ENCODE peak calls at places on chromosome 18, in eight cellular contexts. One of them, this sample, is unnamed.
A peak's percentile ranks its signal among the peaks of the same experiment; 100 is the strongest.

GRCh38 chr18:36337679-36338419 is 40.3 kb downstream of the FHOD3 start:
- ATAC-seq in heart left ventricle: peak; percentile 30
- ATAC-seq in IMR-90: no peak
- ATAC-seq in right lobe of liver: peak; percentile 38
- ATAC-seq in HCT116: no peak
- ATAC-seq in K562: no peak
- ATAC-seq in A549: no peak
- ATAC-seq in body of pancreas: peak; percentile 66
- ATAC-seq in this sample: no peak

GRCh38 chr18:55449412-55450140 is 138.4 kb downstream of the TCF4 start:
- ATAC-seq in heart left ventricle: no peak
- ATAC-seq in IMR-90: no peak
- ATAC-seq in right lobe of liver: no peak
- ATAC-seq in HCT116: no peak
- ATAC-seq in K562: no peak
- ATAC-seq in A549: no peak
- ATAC-seq in body of pancreas: no peak
- ATAC-seq in this sample: no peak

GRCh38 chr18:37180086-37180485 is 351.2 kb downstream of the KIAA1328 start:
- ATAC-seq in heart left ventricle: no peak
- ATAC-seq in IMR-90: no peak
- ATAC-seq in right lobe of liver: no peak
- ATAC-seq in HCT116: no peak
- ATAC-seq in K562: no peak
- ATAC-seq in A549: no peak
- ATAC-seq in body of pancreas: peak; percentile 68
- ATAC-seq in this sample: no peak

GRCh38 chr18:12362473-12363174 is 14.4 kb downstream of the AFG3L2 start:
- ATAC-seq in heart left ventricle: peak; percentile 85
- ATAC-seq in IMR-90: no peak
- ATAC-seq in right lobe of liver: no peak
- ATAC-seq in HCT116: no peak
- ATAC-seq in K562: no peak
- ATAC-seq in A549: no peak
- ATAC-seq in body of pancreas: peak; percentile 68
- ATAC-seq in this sample: no peak

GRCh38 chr18:35491689-35492077 is 6.1 kb downstream of the INO80C start:
- ATAC-seq in heart left ventricle: peak; percentile 58
- ATAC-seq in IMR-90: no peak
- ATAC-seq in right lobe of liver: no peak
- ATAC-seq in HCT116: no peak
- ATAC-seq in K562: peak; percentile 60
- ATAC-seq in A549: no peak
- ATAC-seq in body of pancreas: no peak
- ATAC-seq in this sample: no peak

GRCh38 chr18:55486936-55487335 is 101.1 kb downstream of the TCF4 start:
- ATAC-seq in heart left ventricle: no peak
- ATAC-seq in IMR-90: no peak
- ATAC-seq in right lobe of liver: no peak
- ATAC-seq in HCT116: no peak
- ATAC-seq in K562: no peak
- ATAC-seq in A549: no peak
- ATAC-seq in body of pancreas: no peak
- ATAC-seq in this sample: no peak

GRCh38 chr18:26468931-26469340 is 79.4 kb downstream of the KCTD1 start:
- ATAC-seq in heart left ventricle: peak; percentile 39
- ATAC-seq in IMR-90: no peak
- ATAC-seq in right lobe of liver: no peak
- ATAC-seq in HCT116: peak; percentile 91
- ATAC-seq in K562: peak; percentile 97
- ATAC-seq in A549: peak; percentile 73
- ATAC-seq in body of pancreas: no peak
- ATAC-seq in this sample: no peak

GRCh38 chr18:79914614-79915160 is 36.8 kb downstream of the SLC66A2 start:
- ATAC-seq in heart left ventricle: no peak
- ATAC-seq in IMR-90: no peak
- ATAC-seq in right lobe of liver: no peak
- ATAC-seq in HCT116: no peak
- ATAC-seq in K562: no peak
- ATAC-seq in A549: no peak
- ATAC-seq in body of pancreas: no peak
- ATAC-seq in this sample: no peak

GRCh38 chr18:12092398-12093229 is 1.0 kb upstream of the ANKRD62 start:
- ATAC-seq in heart left ventricle: peak; percentile 92
- ATAC-seq in IMR-90: no peak
- ATAC-seq in right lobe of liver: peak; percentile 89
- ATAC-seq in HCT116: peak; percentile 97
- ATAC-seq in K562: peak; percentile 97
- ATAC-seq in A549: peak; percentile 95
- ATAC-seq in body of pancreas: peak; percentile 85
- ATAC-seq in this sample: no peak

GRCh38 chr18:63107171-63107850 is 212.3 kb downstream of the BCL2 start:
- ATAC-seq in heart left ventricle: no peak
- ATAC-seq in IMR-90: no peak
- ATAC-seq in right lobe of liver: no peak
- ATAC-seq in HCT116: no peak
- ATAC-seq in K562: no peak
- ATAC-seq in A549: no peak
- ATAC-seq in body of pancreas: no peak
- ATAC-seq in this sample: no peak

GRCh38 chr18:7601249-7601620 is 34.1 kb downstream of the PTPRM start:
- ATAC-seq in heart left ventricle: peak; percentile 49
- ATAC-seq in IMR-90: peak; percentile 14
- ATAC-seq in right lobe of liver: no peak
- ATAC-seq in HCT116: peak; percentile 50
- ATAC-seq in K562: peak; percentile 67
- ATAC-seq in A549: no peak
- ATAC-seq in body of pancreas: no peak
- ATAC-seq in this sample: no peak

GRCh38 chr18:76620326-76620813 is 125.3 kb upstream of the ZNF516 start:
- ATAC-seq in heart left ventricle: peak; percentile 86
- ATAC-seq in IMR-90: peak; percentile 88
- ATAC-seq in right lobe of liver: peak; percentile 50
- ATAC-seq in HCT116: peak; percentile 95
- ATAC-seq in K562: peak; percentile 77
- ATAC-seq in A549: no peak
- ATAC-seq in body of pancreas: peak; percentile 43
- ATAC-seq in this sample: peak; percentile 77

GRCh38 chr18:14933049-14933851 is 185.3 kb downstream of the ANKRD30B start:
- ATAC-seq in heart left ventricle: no peak
- ATAC-seq in IMR-90: no peak
- ATAC-seq in right lobe of liver: no peak
- ATAC-seq in HCT116: no peak
- ATAC-seq in K562: no peak
- ATAC-seq in A549: no peak
- ATAC-seq in body of pancreas: no peak
- ATAC-seq in this sample: no peak

GRCh38 chr18:9814431-9814830 is 71.3 kb upstream of the TXNDC2 start:
- ATAC-seq in heart left ventricle: no peak
- ATAC-seq in IMR-90: peak; percentile 88
- ATAC-seq in right lobe of liver: no peak
- ATAC-seq in HCT116: no peak
- ATAC-seq in K562: no peak
- ATAC-seq in A549: peak; percentile 50
- ATAC-seq in body of pancreas: no peak
- ATAC-seq in this sample: no peak

GRCh38 chr18:63890950-63891304 is 3.4 kb downstream of the SERPINB2 start:
- ATAC-seq in heart left ventricle: no peak
- ATAC-seq in IMR-90: no peak
- ATAC-seq in right lobe of liver: no peak
- ATAC-seq in HCT116: no peak
- ATAC-seq in K562: no peak
- ATAC-seq in A549: peak; percentile 56
- ATAC-seq in body of pancreas: no peak
- ATAC-seq in this sample: no peak

GRCh38 chr18:42745931-42746330 is 369.6 kb downstream of the RIT2 start:
- ATAC-seq in heart left ventricle: no peak
- ATAC-seq in IMR-90: no peak
- ATAC-seq in right lobe of liver: no peak
- ATAC-seq in HCT116: no peak
- ATAC-seq in K562: no peak
- ATAC-seq in A549: no peak
- ATAC-seq in body of pancreas: no peak
- ATAC-seq in this sample: no peak

GRCh38 chr18:66107546-66107945 is 356.7 kb downstream of the CDH7 start:
- ATAC-seq in heart left ventricle: no peak
- ATAC-seq in IMR-90: no peak
- ATAC-seq in right lobe of liver: no peak
- ATAC-seq in HCT116: no peak
- ATAC-seq in K562: no peak
- ATAC-seq in A549: no peak
- ATAC-seq in body of pancreas: no peak
- ATAC-seq in this sample: no peak

GRCh38 chr18:24497052-24497754 is 36.8 kb downstream of the HRH4 start:
- ATAC-seq in heart left ventricle: peak; percentile 81
- ATAC-seq in IMR-90: peak; percentile 86
- ATAC-seq in right lobe of liver: no peak
- ATAC-seq in HCT116: no peak
- ATAC-seq in K562: no peak
- ATAC-seq in A549: no peak
- ATAC-seq in body of pancreas: no peak
- ATAC-seq in this sample: peak; percentile 31

GRCh38 chr18:9068346-9068745 is 34.2 kb upstream of the NDUFV2 start:
- ATAC-seq in heart left ventricle: no peak
- ATAC-seq in IMR-90: no peak
- ATAC-seq in right lobe of liver: peak; percentile 3
- ATAC-seq in HCT116: no peak
- ATAC-seq in K562: no peak
- ATAC-seq in A549: no peak
- ATAC-seq in body of pancreas: no peak
- ATAC-seq in this sample: no peak

GRCh38 chr18:32637216-32637615 is 135.6 kb downstream of the KLHL14 start:
- ATAC-seq in heart left ventricle: no peak
- ATAC-seq in IMR-90: no peak
- ATAC-seq in right lobe of liver: no peak
- ATAC-seq in HCT116: no peak
- ATAC-seq in K562: no peak
- ATAC-seq in A549: no peak
- ATAC-seq in body of pancreas: no peak
- ATAC-seq in this sample: no peak
- TF ChIP-seq POLR2A in heart left ventricle: no peak
- TF ChIP-seq POLR2A in IMR-90: no peak
- TF ChIP-seq POLR2A in right lobe of liver: no peak
- TF ChIP-seq POLR2A in HCT116: no peak
- TF ChIP-seq POLR2A in K562: no peak
- TF ChIP-seq POLR2A in A549: no peak
- TF ChIP-seq POLR2A in body of pancreas: no peak
- TF ChIP-seq POLR2A in this sample: no peak

DNA sequence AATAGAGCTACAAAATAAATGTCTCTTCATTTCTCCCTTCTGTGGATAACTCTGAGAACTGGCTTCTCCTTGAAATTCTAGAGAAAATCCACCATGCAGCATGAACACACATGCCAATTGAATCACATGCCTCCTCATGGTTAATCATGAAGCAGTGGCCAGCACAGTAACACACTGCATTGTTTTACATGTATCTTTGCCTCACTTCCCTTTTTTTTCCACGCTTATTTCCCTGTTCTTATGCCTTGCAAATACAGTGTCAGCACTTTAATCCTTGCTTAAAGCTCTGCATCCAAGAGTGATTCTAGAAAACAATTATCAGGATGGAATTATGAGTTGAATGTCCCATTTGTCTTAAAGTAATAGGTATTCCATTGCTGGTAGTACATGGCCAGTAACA is 50.3 kb upstream of the ZBTB7C start:
- ATAC-seq in heart left ventricle: no peak
- ATAC-seq in IMR-90: no peak
- ATAC-seq in right lobe of liver: peak; percentile 48
- ATAC-seq in HCT116: no peak
- ATAC-seq in K562: no peak
- ATAC-seq in A549: no peak
- ATAC-seq in body of pancreas: no peak
- ATAC-seq in this sample: peak; percentile 41
- H3K4me1 ChIP-seq in heart left ventricle: no peaks in the 10 kb centered on the region
- H3K4me1 ChIP-seq in IMR-90: peaks cover 6% of the 10 kb centered on the region
- H3K4me1 ChIP-seq in right lobe of liver: peaks cover 10% of the 10 kb centered on the region
- H3K4me1 ChIP-seq in HCT116: peaks cover 14% of the 10 kb centered on the region
- H3K4me1 ChIP-seq in K562: no peaks in the 10 kb centered on the region
- H3K4me1 ChIP-seq in A549: peaks cover 12% of the 10 kb centered on the region
- H3K4me1 ChIP-seq in body of pancreas: peaks cover 20% of the 10 kb centered on the region
- H3K4me1 ChIP-seq in this sample: no peaks in the 10 kb centered on the region

DNA sequence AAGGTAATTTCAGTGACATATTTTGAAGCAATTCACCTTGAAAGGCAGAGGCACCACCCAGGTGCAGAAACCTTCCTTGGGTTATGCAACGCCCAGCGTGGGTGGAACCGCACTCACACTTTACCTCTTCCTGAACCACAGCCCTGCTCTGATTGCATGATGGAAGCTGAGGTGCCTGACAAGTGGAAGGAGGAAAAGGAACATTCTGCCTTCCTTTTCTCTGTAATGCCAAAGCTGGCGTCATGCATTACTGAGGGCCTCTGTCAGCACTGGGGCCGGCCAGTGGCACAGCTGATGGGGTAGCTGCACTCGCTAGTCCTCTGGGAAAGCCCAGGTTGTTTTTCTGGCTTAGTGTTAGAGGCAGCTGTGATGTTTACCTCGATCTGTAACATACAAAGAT is 266.5 kb downstream of the NEDD4L start:
- ATAC-seq in heart left ventricle: peak; percentile 86
- ATAC-seq in IMR-90: no peak
- ATAC-seq in right lobe of liver: peak; percentile 8
- ATAC-seq in HCT116: peak; percentile 42
- ATAC-seq in K562: no peak
- ATAC-seq in A549: peak; percentile 19
- ATAC-seq in body of pancreas: peak; percentile 80
- ATAC-seq in this sample: peak; percentile 60
- TF ChIP-seq POLR2A in heart left ventricle: no peak
- TF ChIP-seq POLR2A in IMR-90: no peak
- TF ChIP-seq POLR2A in right lobe of liver: no peak
- TF ChIP-seq POLR2A in HCT116: no peak
- TF ChIP-seq POLR2A in K562: no peak
- TF ChIP-seq POLR2A in A549: no peak
- TF ChIP-seq POLR2A in body of pancreas: peak; percentile 79
- TF ChIP-seq POLR2A in this sample: no peak

GRCh38 chr18:2851771-2852170 is 5.0 kb downstream of the EMILIN2 start:
- ATAC-seq in heart left ventricle: peak; percentile 12
- ATAC-seq in IMR-90: no peak
- ATAC-seq in right lobe of liver: no peak
- ATAC-seq in HCT116: no peak
- ATAC-seq in K562: no peak
- ATAC-seq in A549: no peak
- ATAC-seq in body of pancreas: no peak
- ATAC-seq in this sample: no peak

GRCh38 chr18:2853926-2854664 is 7.3 kb downstream of the EMILIN2 start:
- ATAC-seq in heart left ventricle: no peak
- ATAC-seq in IMR-90: no peak
- ATAC-seq in right lobe of liver: no peak
- ATAC-seq in HCT116: no peak
- ATAC-seq in K562: peak; percentile 89
- ATAC-seq in A549: no peak
- ATAC-seq in body of pancreas: no peak
- ATAC-seq in this sample: no peak

GRCh38 chr18:2855560-2856350 is 8.9 kb downstream of the EMILIN2 start:
- ATAC-seq in heart left ventricle: no peak
- ATAC-seq in IMR-90: no peak
- ATAC-seq in right lobe of liver: no peak
- ATAC-seq in HCT116: no peak
- ATAC-seq in K562: peak; percentile 41
- ATAC-seq in A549: no peak
- ATAC-seq in body of pancreas: no peak
- ATAC-seq in this sample: no peak

GRCh38 chr18:2854871-2855270 is 8.1 kb downstream of the EMILIN2 start:
- ATAC-seq in heart left ventricle: no peak
- ATAC-seq in IMR-90: no peak
- ATAC-seq in right lobe of liver: no peak
- ATAC-seq in HCT116: no peak
- ATAC-seq in K562: peak; percentile 11
- ATAC-seq in A549: no peak
- ATAC-seq in body of pancreas: no peak
- ATAC-seq in this sample: peak; percentile 35

GRCh38 chr18:2853173-2853925 is 6.5 kb downstream of the EMILIN2 start:
- ATAC-seq in heart left ventricle: no peak
- ATAC-seq in IMR-90: no peak
- ATAC-seq in right lobe of liver: no peak
- ATAC-seq in HCT116: no peak
- ATAC-seq in K562: peak; percentile 5
- ATAC-seq in A549: no peak
- ATAC-seq in body of pancreas: no peak
- ATAC-seq in this sample: no peak
- H3K4me1 ChIP-seq in heart left ventricle: no peaks in the 10 kb centered on the region
- H3K4me1 ChIP-seq in IMR-90: no peaks in the 10 kb centered on the region
- H3K4me1 ChIP-seq in right lobe of liver: no peaks in the 10 kb centered on the region
- H3K4me1 ChIP-seq in HCT116: no peaks in the 10 kb centered on the region
- H3K4me1 ChIP-seq in K562: peaks cover 71% of the 10 kb centered on the region
- H3K4me1 ChIP-seq in A549: peaks cover 4% of the 10 kb centered on the region
- H3K4me1 ChIP-seq in body of pancreas: peaks cover 6% of the 10 kb centered on the region
- H3K4me1 ChIP-seq in this sample: peaks cover 3% of the 10 kb centered on the region